ENCODE peak calls at places on chromosomes 2 and 18, in seven cellular contexts. One of them, this sample, is unnamed.

GRCh38 chr2:9278439-9278838 is 71.8 kb downstream of the ASAP2 start:
- DNase-seq in cardiac fibroblast: no peak
- DNase-seq in psoas muscle: no peak
- DNase-seq in NCI-H510A treated with DMSO at 0.1 percent for 48 hours: no peak
- DNase-seq in ACHN: no peak
- DNase-seq in LHCN-M2: no peak
- DNase-seq in endothelial cell of umbilical vein: no peak
- DNase-seq in this sample: no peak

GRCh38 chr2:144102386-144102785 is 417.5 kb downstream of the ZEB2 start:
- DNase-seq in NCI-H510A treated with DMSO at 0.1 percent for 48 hours: no peak
- DNase-seq in LHCN-M2: peak; percentile 41
- DNase-seq in psoas muscle: no peak
- DNase-seq in cardiac fibroblast: no peak
- DNase-seq in endothelial cell of umbilical vein: no peak
- DNase-seq in ACHN: no peak
- DNase-seq in this sample: no peak

GRCh38 chr2:101127319-101128056 is 23.7 kb downstream of the TBC1D8 start:
- DNase-seq in ACHN: no peak
- DNase-seq in psoas muscle: no peak
- DNase-seq in LHCN-M2: no peak
- DNase-seq in endothelial cell of umbilical vein: no peak
- DNase-seq in cardiac fibroblast: no peak
- DNase-seq in NCI-H510A treated with DMSO at 0.1 percent for 48 hours: peak; percentile 29
- DNase-seq in this sample: no peak

GRCh38 chr2:86274265-86274917 is 63.0 kb downstream of the REEP1 start:
- DNase-seq in LHCN-M2: peak; percentile 93
- DNase-seq in NCI-H510A treated with DMSO at 0.1 percent for 48 hours: no peak
- DNase-seq in cardiac fibroblast: peak; percentile 37
- DNase-seq in psoas muscle: no peak
- DNase-seq in endothelial cell of umbilical vein: peak; percentile 44
- DNase-seq in ACHN: peak; percentile 90
- DNase-seq in this sample: no peak

GRCh38 chr18:24659837-24660720 is 199.6 kb downstream of the HRH4 start:
- DNase-seq in endothelial cell of umbilical vein: peak; percentile 33
- DNase-seq in cardiac fibroblast: peak; percentile 5
- DNase-seq in NCI-H510A treated with DMSO at 0.1 percent for 48 hours: peak; percentile 36
- DNase-seq in ACHN: no peak
- DNase-seq in psoas muscle: peak; percentile 44
- DNase-seq in LHCN-M2: peak; percentile 6
- DNase-seq in this sample: peak; percentile 19

GRCh38 chr2:28588231-28588725 is 92.4 kb downstream of the PLB1 start:
- DNase-seq in LHCN-M2: peak; percentile 52
- DNase-seq in NCI-H510A treated with DMSO at 0.1 percent for 48 hours: no peak
- DNase-seq in ACHN: no peak
- DNase-seq in cardiac fibroblast: peak; percentile 13
- DNase-seq in endothelial cell of umbilical vein: no peak
- DNase-seq in psoas muscle: no peak
- DNase-seq in this sample: no peak

GRCh38 chr2:224039080-224039769 is at the start of gene SERPINE2:
- DNase-seq in psoas muscle: peak; percentile 52
- DNase-seq in cardiac fibroblast: peak; percentile 63
- DNase-seq in ACHN: peak; percentile 66
- DNase-seq in LHCN-M2: peak; percentile 73
- DNase-seq in NCI-H510A treated with DMSO at 0.1 percent for 48 hours: peak; percentile 32
- DNase-seq in endothelial cell of umbilical vein: peak; percentile 41
- DNase-seq in this sample: no peak

GRCh38 chr2:152134488-152135280 is 35.8 kb upstream of the CACNB4 start:
- DNase-seq in psoas muscle: no peak
- DNase-seq in ACHN: peak; percentile 44
- DNase-seq in LHCN-M2: peak; percentile 34
- DNase-seq in NCI-H510A treated with DMSO at 0.1 percent for 48 hours: no peak
- DNase-seq in cardiac fibroblast: peak; percentile 54
- DNase-seq in endothelial cell of umbilical vein: peak; percentile 13
- DNase-seq in this sample: no peak

GRCh38 chr2:223928113-223929006 is 16.8 kb downstream of the WDFY1 start:
- DNase-seq in psoas muscle: no peak
- DNase-seq in endothelial cell of umbilical vein: no peak
- DNase-seq in LHCN-M2: no peak
- DNase-seq in cardiac fibroblast: no peak
- DNase-seq in NCI-H510A treated with DMSO at 0.1 percent for 48 hours: no peak
- DNase-seq in ACHN: no peak
- DNase-seq in this sample: no peak

GRCh38 chr18:28729321-28729720 is 552.4 kb upstream of the CDH2 start:
- DNase-seq in cardiac fibroblast: peak; percentile 75
- DNase-seq in ACHN: no peak
- DNase-seq in NCI-H510A treated with DMSO at 0.1 percent for 48 hours: no peak
- DNase-seq in LHCN-M2: peak; percentile 77
- DNase-seq in psoas muscle: no peak
- DNase-seq in endothelial cell of umbilical vein: peak; percentile 5
- DNase-seq in this sample: no peak

GRCh38 chr2:121196132-121196848 is 88.7 kb downstream of the TFCP2L1 start:
- DNase-seq in NCI-H510A treated with DMSO at 0.1 percent for 48 hours: peak; percentile 37
- DNase-seq in endothelial cell of umbilical vein: no peak
- DNase-seq in LHCN-M2: no peak
- DNase-seq in psoas muscle: peak; percentile 49
- DNase-seq in cardiac fibroblast: no peak
- DNase-seq in ACHN: no peak
- DNase-seq in this sample: no peak

GRCh38 chr2:137333386-137333972 is 568.1 kb downstream of the THSD7B start:
- DNase-seq in endothelial cell of umbilical vein: no peak
- DNase-seq in psoas muscle: no peak
- DNase-seq in NCI-H510A treated with DMSO at 0.1 percent for 48 hours: peak; percentile 16
- DNase-seq in LHCN-M2: peak; percentile 6
- DNase-seq in ACHN: no peak
- DNase-seq in cardiac fibroblast: peak; percentile 54
- DNase-seq in this sample: no peak

GRCh38 chr2:71461304-71461671 is 7.9 kb downstream of the DYSF start:
- DNase-seq in cardiac fibroblast: no peak
- DNase-seq in psoas muscle: no peak
- DNase-seq in endothelial cell of umbilical vein: no peak
- DNase-seq in ACHN: no peak
- DNase-seq in LHCN-M2: no peak
- DNase-seq in NCI-H510A treated with DMSO at 0.1 percent for 48 hours: no peak
- DNase-seq in this sample: no peak

GRCh38 chr2:100940766-100941645 is 61.1 kb upstream of the RPL31 start:
- DNase-seq in ACHN: no peak
- DNase-seq in LHCN-M2: no peak
- DNase-seq in psoas muscle: no peak
- DNase-seq in NCI-H510A treated with DMSO at 0.1 percent for 48 hours: no peak
- DNase-seq in cardiac fibroblast: no peak
- DNase-seq in endothelial cell of umbilical vein: no peak
- DNase-seq in this sample: no peak

GRCh38 chr18:21453512-21453862 is 147.0 kb downstream of the ESCO1 start:
- DNase-seq in NCI-H510A treated with DMSO at 0.1 percent for 48 hours: no peak
- DNase-seq in psoas muscle: peak; percentile 52
- DNase-seq in LHCN-M2: no peak
- DNase-seq in endothelial cell of umbilical vein: no peak
- DNase-seq in ACHN: no peak
- DNase-seq in cardiac fibroblast: no peak
- DNase-seq in this sample: no peak

GRCh38 chr18:76875390-76876330 is 53.3 kb downstream of the ZNF236 start:
- DNase-seq in endothelial cell of umbilical vein: peak; percentile 52
- DNase-seq in ACHN: peak; percentile 51
- DNase-seq in psoas muscle: peak; percentile 20
- DNase-seq in LHCN-M2: peak; percentile 22
- DNase-seq in NCI-H510A treated with DMSO at 0.1 percent for 48 hours: peak; percentile 88
- DNase-seq in cardiac fibroblast: peak; percentile 57
- DNase-seq in this sample: no peak

GRCh38 chr2:48568551-48568950 is 38.6 kb downstream of the STON1 start:
- DNase-seq in ACHN: no peak
- DNase-seq in LHCN-M2: no peak
- DNase-seq in psoas muscle: no peak
- DNase-seq in cardiac fibroblast: peak; percentile 68
- DNase-seq in NCI-H510A treated with DMSO at 0.1 percent for 48 hours: no peak
- DNase-seq in endothelial cell of umbilical vein: no peak
- DNase-seq in this sample: no peak

GRCh38 chr2:46230115-46230571 is 67.1 kb upstream of the EPAS1 start:
- DNase-seq in ACHN: peak; percentile 85
- DNase-seq in NCI-H510A treated with DMSO at 0.1 percent for 48 hours: no peak
- DNase-seq in psoas muscle: peak; percentile 38
- DNase-seq in LHCN-M2: no peak
- DNase-seq in cardiac fibroblast: no peak
- DNase-seq in endothelial cell of umbilical vein: no peak
- DNase-seq in this sample: no peak

GRCh38 chr18:33375829-33376228 is 64.7 kb downstream of the CCDC178 start:
- DNase-seq in cardiac fibroblast: no peak
- DNase-seq in psoas muscle: no peak
- DNase-seq in endothelial cell of umbilical vein: no peak
- DNase-seq in LHCN-M2: no peak
- DNase-seq in ACHN: no peak
- DNase-seq in NCI-H510A treated with DMSO at 0.1 percent for 48 hours: no peak
- DNase-seq in this sample: no peak

GRCh38 chr18:75340206-75340605 is 87.3 kb downstream of the SMIM21 start:
- DNase-seq in ACHN: no peak
- DNase-seq in LHCN-M2: no peak
- DNase-seq in cardiac fibroblast: no peak
- DNase-seq in endothelial cell of umbilical vein: no peak
- DNase-seq in psoas muscle: no peak
- DNase-seq in NCI-H510A treated with DMSO at 0.1 percent for 48 hours: no peak
- DNase-seq in this sample: no peak

GRCh38 chr2:222563319-222563718 is 92.6 kb downstream of the FARSB start:
- DNase-seq in endothelial cell of umbilical vein: no peak
- DNase-seq in cardiac fibroblast: no peak
- DNase-seq in psoas muscle: no peak
- DNase-seq in LHCN-M2: no peak
- DNase-seq in NCI-H510A treated with DMSO at 0.1 percent for 48 hours: no peak
- DNase-seq in ACHN: no peak
- DNase-seq in this sample: no peak

GRCh38 chr18:13474907-13475306 is 251.5 kb downstream of the FAM210A start:
- DNase-seq in endothelial cell of umbilical vein: no peak
- DNase-seq in cardiac fibroblast: no peak
- DNase-seq in NCI-H510A treated with DMSO at 0.1 percent for 48 hours: no peak
- DNase-seq in LHCN-M2: no peak
- DNase-seq in psoas muscle: no peak
- DNase-seq in ACHN: no peak
- DNase-seq in this sample: no peak

GRCh38 chr18:49041677-49042570 is 91.2 kb upstream of the SMAD7 start:
- DNase-seq in cardiac fibroblast: peak; percentile 74
- DNase-seq in LHCN-M2: peak; percentile 48
- DNase-seq in ACHN: peak; percentile 36
- DNase-seq in NCI-H510A treated with DMSO at 0.1 percent for 48 hours: peak; percentile 4
- DNase-seq in psoas muscle: peak; percentile 52
- DNase-seq in endothelial cell of umbilical vein: peak; percentile 52
- DNase-seq in this sample: peak; percentile 15

GRCh38 chr18:69787825-69788547 is 159.7 kb downstream of the CD226 start:
- DNase-seq in LHCN-M2: peak; percentile 45
- DNase-seq in ACHN: no peak
- DNase-seq in psoas muscle: no peak
- DNase-seq in endothelial cell of umbilical vein: peak; percentile 70
- DNase-seq in cardiac fibroblast: peak; percentile 68
- DNase-seq in NCI-H510A treated with DMSO at 0.1 percent for 48 hours: no peak
- DNase-seq in this sample: no peak

GRCh38 chr2:8090748-8091700 is 590.8 kb upstream of the ID2 start:
- DNase-seq in ACHN: peak; percentile 57
- DNase-seq in endothelial cell of umbilical vein: no peak
- DNase-seq in cardiac fibroblast: peak; percentile 98
- DNase-seq in psoas muscle: peak; percentile 82
- DNase-seq in NCI-H510A treated with DMSO at 0.1 percent for 48 hours: no peak
- DNase-seq in LHCN-M2: peak; percentile 97
- DNase-seq in this sample: peak; percentile 18

GRCh38 chr2:9961014-9961413 is 9.5 kb downstream of the GRHL1 start:
- DNase-seq in ACHN: no peak
- DNase-seq in psoas muscle: no peak
- DNase-seq in endothelial cell of umbilical vein: no peak
- DNase-seq in NCI-H510A treated with DMSO at 0.1 percent for 48 hours: no peak
- DNase-seq in LHCN-M2: no peak
- DNase-seq in cardiac fibroblast: no peak
- DNase-seq in this sample: no peak

GRCh38 chr18:9389706-9390105 is 55.1 kb downstream of the TWSG1 start:
- DNase-seq in NCI-H510A treated with DMSO at 0.1 percent for 48 hours: no peak
- DNase-seq in cardiac fibroblast: no peak
- DNase-seq in endothelial cell of umbilical vein: no peak
- DNase-seq in LHCN-M2: no peak
- DNase-seq in ACHN: no peak
- DNase-seq in psoas muscle: no peak
- DNase-seq in this sample: no peak

GRCh38 chr2:127081826-127082633 is 24.9 kb downstream of the BIN1 start:
- DNase-seq in LHCN-M2: no peak
- DNase-seq in NCI-H510A treated with DMSO at 0.1 percent for 48 hours: no peak
- DNase-seq in cardiac fibroblast: no peak
- DNase-seq in ACHN: no peak
- DNase-seq in endothelial cell of umbilical vein: no peak
- DNase-seq in psoas muscle: peak; percentile 77
- DNase-seq in this sample: no peak

GRCh38 chr2:143132360-143132759 is 3.1 kb downstream of the ARHGAP15 start:
- DNase-seq in cardiac fibroblast: no peak
- DNase-seq in psoas muscle: no peak
- DNase-seq in endothelial cell of umbilical vein: no peak
- DNase-seq in LHCN-M2: no peak
- DNase-seq in NCI-H510A treated with DMSO at 0.1 percent for 48 hours: no peak
- DNase-seq in ACHN: no peak
- DNase-seq in this sample: no peak

GRCh38 chr18:10143601-10144000 is 229.8 kb downstream of the VAPA start:
- DNase-seq in ACHN: no peak
- DNase-seq in LHCN-M2: no peak
- DNase-seq in psoas muscle: no peak
- DNase-seq in cardiac fibroblast: no peak
- DNase-seq in endothelial cell of umbilical vein: peak; percentile 58
- DNase-seq in NCI-H510A treated with DMSO at 0.1 percent for 48 hours: no peak
- DNase-seq in this sample: no peak

GRCh38 chr2:69147841-69148533 is 135.0 kb downstream of the ANTXR1 start:
- DNase-seq in endothelial cell of umbilical vein: no peak
- DNase-seq in ACHN: no peak
- DNase-seq in LHCN-M2: no peak
- DNase-seq in NCI-H510A treated with DMSO at 0.1 percent for 48 hours: no peak
- DNase-seq in cardiac fibroblast: no peak
- DNase-seq in psoas muscle: no peak
- DNase-seq in this sample: no peak

GRCh38 chr2:54575379-54575888 is 119.3 kb downstream of the SPTBN1 start:
- DNase-seq in LHCN-M2: no peak
- DNase-seq in endothelial cell of umbilical vein: no peak
- DNase-seq in cardiac fibroblast: peak; percentile 87
- DNase-seq in ACHN: no peak
- DNase-seq in psoas muscle: no peak
- DNase-seq in NCI-H510A treated with DMSO at 0.1 percent for 48 hours: no peak
- DNase-seq in this sample: no peak